ENCODE peak calls at places on chromosome 21, in nine cellular contexts. One of them, this sample, is unnamed.

GRCh38 chr21:44285547-44285992 is at the start of gene AIRE:
- DNase-seq in NCI-H774: no peak
- DNase-seq in Right ventricle myocardium superior: peak; percentile 40
- DNase-seq in iris pigment epithelial cell: no peak
- DNase-seq in HCT116: no peak
- DNase-seq in kidney glomerular epithelial cell: no peak
- DNase-seq in activated gamma-delta T cell treated with Interleukin-2 at 50 U/mL for 16 hours: no peak
- DNase-seq in HFFc6: peak; percentile 27
- DNase-seq in progenitor cell of endocrine pancreas: no peak
- DNase-seq in this sample: no peak

GRCh38 chr21:32096411-32096810 is 182.4 kb downstream of the MIS18A start:
- DNase-seq in NCI-H774: no peak
- DNase-seq in Right ventricle myocardium superior: no peak
- DNase-seq in iris pigment epithelial cell: no peak
- DNase-seq in HCT116: peak; percentile 28
- DNase-seq in kidney glomerular epithelial cell: no peak
- DNase-seq in activated gamma-delta T cell treated with Interleukin-2 at 50 U/mL for 16 hours: no peak
- DNase-seq in HFFc6: no peak
- DNase-seq in progenitor cell of endocrine pancreas: no peak
- DNase-seq in this sample: peak; percentile 24

GRCh38 chr21:42061195-42061865 is 9.8 kb upstream of the UMODL1 start:
- DNase-seq in NCI-H774: no peak
- DNase-seq in Right ventricle myocardium superior: peak; percentile 65
- DNase-seq in iris pigment epithelial cell: no peak
- DNase-seq in HCT116: no peak
- DNase-seq in kidney glomerular epithelial cell: no peak
- DNase-seq in activated gamma-delta T cell treated with Interleukin-2 at 50 U/mL for 16 hours: no peak
- DNase-seq in HFFc6: no peak
- DNase-seq in progenitor cell of endocrine pancreas: no peak
- DNase-seq in this sample: no peak

GRCh38 chr21:41932191-41932575 is 21.6 kb downstream of the C2CD2 start:
- DNase-seq in NCI-H774: no peak
- DNase-seq in Right ventricle myocardium superior: no peak
- DNase-seq in iris pigment epithelial cell: peak; percentile 88
- DNase-seq in HCT116: peak; percentile 84
- DNase-seq in kidney glomerular epithelial cell: peak; percentile 90
- DNase-seq in activated gamma-delta T cell treated with Interleukin-2 at 50 U/mL for 16 hours: no peak
- DNase-seq in HFFc6: peak; percentile 91
- DNase-seq in progenitor cell of endocrine pancreas: no peak
- DNase-seq in this sample: peak; percentile 30

GRCh38 chr21:42120056-42120903 is 49.2 kb downstream of the UMODL1 start:
- DNase-seq in NCI-H774: peak; percentile 50
- DNase-seq in Right ventricle myocardium superior: no peak
- DNase-seq in iris pigment epithelial cell: no peak
- DNase-seq in HCT116: no peak
- DNase-seq in kidney glomerular epithelial cell: no peak
- DNase-seq in activated gamma-delta T cell treated with Interleukin-2 at 50 U/mL for 16 hours: no peak
- DNase-seq in HFFc6: no peak
- DNase-seq in progenitor cell of endocrine pancreas: no peak
- DNase-seq in this sample: no peak

GRCh38 chr21:43740497-43741156 is 21.7 kb downstream of the PDXK start:
- DNase-seq in NCI-H774: no peak
- DNase-seq in Right ventricle myocardium superior: no peak
- DNase-seq in iris pigment epithelial cell: peak; percentile 50
- DNase-seq in HCT116: no peak
- DNase-seq in kidney glomerular epithelial cell: no peak
- DNase-seq in activated gamma-delta T cell treated with Interleukin-2 at 50 U/mL for 16 hours: no peak
- DNase-seq in HFFc6: peak; percentile 30
- DNase-seq in progenitor cell of endocrine pancreas: peak; percentile 31
- DNase-seq in this sample: no peak

GRCh38 chr21:14259669-14260458 is 43.9 kb downstream of the RBM11 start:
- DNase-seq in NCI-H774: peak; percentile 24
- DNase-seq in Right ventricle myocardium superior: no peak
- DNase-seq in iris pigment epithelial cell: peak; percentile 45
- DNase-seq in HCT116: peak; percentile 10
- DNase-seq in kidney glomerular epithelial cell: peak; percentile 71
- DNase-seq in activated gamma-delta T cell treated with Interleukin-2 at 50 U/mL for 16 hours: no peak
- DNase-seq in HFFc6: peak; percentile 33
- DNase-seq in progenitor cell of endocrine pancreas: no peak
- DNase-seq in this sample: peak; percentile 48

GRCh38 chr21:15592271-15592860 is 137.4 kb upstream of the USP25 start:
- DNase-seq in NCI-H774: peak; percentile 37
- DNase-seq in Right ventricle myocardium superior: no peak
- DNase-seq in iris pigment epithelial cell: peak; percentile 46
- DNase-seq in HCT116: peak; percentile 21
- DNase-seq in kidney glomerular epithelial cell: peak; percentile 40
- DNase-seq in activated gamma-delta T cell treated with Interleukin-2 at 50 U/mL for 16 hours: no peak
- DNase-seq in HFFc6: peak; percentile 33
- DNase-seq in progenitor cell of endocrine pancreas: no peak
- DNase-seq in this sample: peak; percentile 49

GRCh38 chr21:42063578-42064521 is 7.3 kb upstream of the UMODL1 start:
- DNase-seq in NCI-H774: no peak
- DNase-seq in Right ventricle myocardium superior: no peak
- DNase-seq in iris pigment epithelial cell: no peak
- DNase-seq in HCT116: no peak
- DNase-seq in kidney glomerular epithelial cell: no peak
- DNase-seq in activated gamma-delta T cell treated with Interleukin-2 at 50 U/mL for 16 hours: peak; percentile 53
- DNase-seq in HFFc6: no peak
- DNase-seq in progenitor cell of endocrine pancreas: no peak
- DNase-seq in this sample: no peak

GRCh38 chr21:42654179-42654912 is 925 bp downstream of the PDE9A start:
- DNase-seq in NCI-H774: no peak
- DNase-seq in Right ventricle myocardium superior: peak; percentile 33
- DNase-seq in iris pigment epithelial cell: no peak
- DNase-seq in HCT116: no peak
- DNase-seq in kidney glomerular epithelial cell: no peak
- DNase-seq in activated gamma-delta T cell treated with Interleukin-2 at 50 U/mL for 16 hours: peak; percentile 22
- DNase-seq in HFFc6: no peak
- DNase-seq in progenitor cell of endocrine pancreas: peak; percentile 29
- DNase-seq in this sample: peak; percentile 3

GRCh38 chr21:32597205-32597604 is 11.9 kb upstream of the TCP10L start:
- DNase-seq in NCI-H774: no peak
- DNase-seq in Right ventricle myocardium superior: no peak
- DNase-seq in iris pigment epithelial cell: peak; percentile 88
- DNase-seq in HCT116: peak; percentile 77
- DNase-seq in kidney glomerular epithelial cell: peak; percentile 79
- DNase-seq in activated gamma-delta T cell treated with Interleukin-2 at 50 U/mL for 16 hours: no peak
- DNase-seq in HFFc6: peak; percentile 93
- DNase-seq in progenitor cell of endocrine pancreas: no peak
- DNase-seq in this sample: peak; percentile 59

GRCh38 chr21:29893687-29894086 is 46.1 kb downstream of the GRIK1 start:
- DNase-seq in NCI-H774: no peak
- DNase-seq in Right ventricle myocardium superior: no peak
- DNase-seq in iris pigment epithelial cell: no peak
- DNase-seq in HCT116: no peak
- DNase-seq in kidney glomerular epithelial cell: no peak
- DNase-seq in activated gamma-delta T cell treated with Interleukin-2 at 50 U/mL for 16 hours: no peak
- DNase-seq in HFFc6: no peak
- DNase-seq in progenitor cell of endocrine pancreas: no peak
- DNase-seq in this sample: no peak

GRCh38 chr21:37656899-37657298 is 259.4 kb downstream of the KCNJ6 start:
- DNase-seq in NCI-H774: no peak
- DNase-seq in Right ventricle myocardium superior: no peak
- DNase-seq in iris pigment epithelial cell: no peak
- DNase-seq in HCT116: no peak
- DNase-seq in kidney glomerular epithelial cell: no peak
- DNase-seq in activated gamma-delta T cell treated with Interleukin-2 at 50 U/mL for 16 hours: no peak
- DNase-seq in HFFc6: no peak
- DNase-seq in progenitor cell of endocrine pancreas: no peak
- DNase-seq in this sample: no peak

GRCh38 chr21:37445228-37445627 is 78.7 kb downstream of the DYRK1A start:
- DNase-seq in NCI-H774: no peak
- DNase-seq in Right ventricle myocardium superior: no peak
- DNase-seq in iris pigment epithelial cell: peak; percentile 59
- DNase-seq in HCT116: no peak
- DNase-seq in kidney glomerular epithelial cell: no peak
- DNase-seq in activated gamma-delta T cell treated with Interleukin-2 at 50 U/mL for 16 hours: no peak
- DNase-seq in HFFc6: peak; percentile 48
- DNase-seq in progenitor cell of endocrine pancreas: no peak
- DNase-seq in this sample: no peak

GRCh38 chr21:17435565-17436543 is 77.0 kb upstream of the CXADR start:
- DNase-seq in NCI-H774: no peak
- DNase-seq in Right ventricle myocardium superior: no peak
- DNase-seq in iris pigment epithelial cell: no peak
- DNase-seq in HCT116: no peak
- DNase-seq in kidney glomerular epithelial cell: no peak
- DNase-seq in activated gamma-delta T cell treated with Interleukin-2 at 50 U/mL for 16 hours: no peak
- DNase-seq in HFFc6: no peak
- DNase-seq in progenitor cell of endocrine pancreas: no peak
- DNase-seq in this sample: no peak

GRCh38 chr21:14598065-14598464 is 52.0 kb upstream of the SAMSN1 start:
- DNase-seq in NCI-H774: no peak
- DNase-seq in Right ventricle myocardium superior: no peak
- DNase-seq in iris pigment epithelial cell: no peak
- DNase-seq in HCT116: no peak
- DNase-seq in kidney glomerular epithelial cell: no peak
- DNase-seq in activated gamma-delta T cell treated with Interleukin-2 at 50 U/mL for 16 hours: no peak
- DNase-seq in HFFc6: no peak
- DNase-seq in progenitor cell of endocrine pancreas: no peak
- DNase-seq in this sample: no peak

GRCh38 chr21:43757601-43758000 is 18.5 kb downstream of the CSTB start:
- DNase-seq in NCI-H774: no peak
- DNase-seq in Right ventricle myocardium superior: no peak
- DNase-seq in iris pigment epithelial cell: no peak
- DNase-seq in HCT116: no peak
- DNase-seq in kidney glomerular epithelial cell: no peak
- DNase-seq in activated gamma-delta T cell treated with Interleukin-2 at 50 U/mL for 16 hours: no peak
- DNase-seq in HFFc6: no peak
- DNase-seq in progenitor cell of endocrine pancreas: no peak
- DNase-seq in this sample: no peak

This sample was measured in NCI-H460.